ENCODE peak calls at places on chromosomes 12 and 14, in five cellular contexts. T is ovary, A is endothelial cell of umbilical vein, G is heart left ventricle, V is upper lobe of right lung. Q is an unnamed sample.

GRCh38 chr14:93965287-93965821 is 11.0 kb downstream of the ASB2 start:
- DNase-seq in T (no peak), A (no peak), G (no peak), V (no peak), Q (no peak)

GRCh38 chr12:24244801-24245200 is 295.3 kb upstream of the SOX5 start:
- DNase-seq in T (no peak), A (no peak), G (no peak), V (no peak), Q (no peak)

GRCh38 chr12:10182662-10183061 is 3.8 kb downstream of the TMEM52B start:
- DNase-seq in T (no peak), A (no peak), G (no peak), V (no peak), Q (no peak)

GRCh38 chr14:106586098-106586704 is 1059.8 kb downstream of the TMEM121 start:
- DNase-seq in T (no peak), A (no peak), G (no peak), V (peak; percentile 69), Q (no peak)

GRCh38 chr14:36975834-36976233 is 196.6 kb downstream of the SLC25A21 start:
- DNase-seq in T (no peak), A (no peak), G (no peak), V (no peak), Q (no peak)

GRCh38 chr14:76514599-76514998 is 138.7 kb downstream of the ESRRB start:
- DNase-seq in T (no peak), A (peak; percentile 16), G (no peak), V (peak; percentile 37), Q (no peak)

GRCh38 chr14:32709072-32709471 is 229.6 kb upstream of the NPAS3 start:
- DNase-seq in T (no peak), A (peak; percentile 49), G (peak; percentile 32), V (no peak), Q (no peak)

GRCh38 chr14:96805906-96806305 is 8.7 kb downstream of the VRK1 start:
- DNase-seq in T (no peak), A (no peak), G (no peak), V (no peak), Q (no peak)

GRCh38 chr14:89324501-89325298 is 92.3 kb downstream of the FOXN3 start:
- DNase-seq in T (no peak), A (no peak), G (no peak), V (no peak), Q (no peak)

GRCh38 chr14:89417469-89418225 is 614 bp upstream of the FOXN3 start:
- DNase-seq in T (peak; percentile 70), A (peak; percentile 49), G (peak; percentile 65), V (peak; percentile 86), Q (peak; percentile 77)

GRCh38 chr12:87266305-87266704 is 762.9 kb downstream of the C12orf50 start:
- DNase-seq in T (no peak), A (no peak), G (no peak), V (no peak), Q (no peak)
- TF ChIP-seq CTCF in T (no peak), A (no peak), G (no peak), V (no peak), Q (peak; percentile 27)

GRCh38 chr12:93166891-93167307 is 210.8 kb upstream of the NUDT4 start:
- DNase-seq in T (no peak), A (no peak), G (no peak), V (no peak), Q (no peak)
- H3K4me3 ChIP-seq in T (no peak overlapping the region), A (no peak overlapping the region), G (no peak overlapping the region), V (no peak overlapping the region), Q (no peak overlapping the region)

GRCh38 chr12:1827806-1828805 is 7.7 kb downstream of the LRTM2 start:
- DNase-seq in T (no peak), A (no peak), G (peak; percentile 22), V (no peak), Q (peak; percentile 73)

GRCh38 chr12:1825382-1826102 is 5.2 kb downstream of the LRTM2 start:
- DNase-seq in T (no peak), A (no peak), G (no peak), V (no peak), Q (no peak)

GRCh38 chr12:1826867-1827705 is 6.7 kb downstream of the LRTM2 start:
- DNase-seq in T (no peak), A (no peak), G (peak; percentile 18), V (no peak), Q (peak; percentile 70)

GRCh38 chr12:1828863-1829262 is 8.5 kb downstream of the LRTM2 start:
- DNase-seq in T (no peak), A (no peak), G (no peak), V (no peak), Q (peak; percentile 49)

DNA sequence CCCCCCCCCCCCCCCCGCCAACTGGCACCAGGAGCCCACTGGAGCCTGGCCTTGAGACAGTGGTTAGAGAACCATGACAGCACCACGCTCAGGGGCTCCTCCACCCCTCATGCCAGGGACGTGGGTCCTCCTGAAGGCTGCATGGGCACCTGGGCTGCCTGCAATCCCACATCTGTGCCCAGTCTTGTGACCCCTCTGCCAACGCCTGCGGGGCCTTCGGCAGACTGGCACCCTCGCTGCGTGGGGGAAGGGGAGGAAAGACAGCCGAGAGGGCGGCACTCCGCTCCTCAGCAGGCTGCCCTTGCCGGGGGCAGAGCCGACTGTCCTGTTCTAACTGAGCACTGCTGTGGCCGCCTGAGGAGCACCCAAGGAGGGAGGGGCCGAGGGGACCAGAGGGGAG is 6.0 kb downstream of the LRTM2 start:
- DNase-seq in T (no peak), A (no peak), G (peak; percentile 13), V (no peak), Q (no peak)
- H3K27me3 ChIP-seq in T (no peaks in the 10 kb centered on the region), A (peaks cover 13% of the 10 kb centered on the region), G (peaks cover 81% of the 10 kb centered on the region), V (peaks cover 50% of the 10 kb centered on the region), Q (peaks cover 50% of the 10 kb centered on the region)

GRCh38 chr12:121468451-121468850 is 68.5 kb downstream of the RNF34 start:
- DNase-seq in T (no peak), A (no peak), G (no peak), V (no peak), Q (no peak)

GRCh38 chr12:121467638-121468403 is 67.9 kb downstream of the RNF34 start:
- DNase-seq in T (peak; percentile 66), A (peak; percentile 18), G (no peak), V (peak; percentile 81), Q (no peak)

GRCh38 chr12:121466800-121467637 is 67.1 kb downstream of the RNF34 start:
- DNase-seq in T (peak; percentile 86), A (peak; percentile 87), G (peak; percentile 93), V (peak; percentile 96), Q (peak; percentile 81)

GRCh38 chr12:121464331-121464730 is 64.4 kb downstream of the RNF34 start:
- DNase-seq in T (no peak), A (no peak), G (no peak), V (no peak), Q (no peak)

DNA sequence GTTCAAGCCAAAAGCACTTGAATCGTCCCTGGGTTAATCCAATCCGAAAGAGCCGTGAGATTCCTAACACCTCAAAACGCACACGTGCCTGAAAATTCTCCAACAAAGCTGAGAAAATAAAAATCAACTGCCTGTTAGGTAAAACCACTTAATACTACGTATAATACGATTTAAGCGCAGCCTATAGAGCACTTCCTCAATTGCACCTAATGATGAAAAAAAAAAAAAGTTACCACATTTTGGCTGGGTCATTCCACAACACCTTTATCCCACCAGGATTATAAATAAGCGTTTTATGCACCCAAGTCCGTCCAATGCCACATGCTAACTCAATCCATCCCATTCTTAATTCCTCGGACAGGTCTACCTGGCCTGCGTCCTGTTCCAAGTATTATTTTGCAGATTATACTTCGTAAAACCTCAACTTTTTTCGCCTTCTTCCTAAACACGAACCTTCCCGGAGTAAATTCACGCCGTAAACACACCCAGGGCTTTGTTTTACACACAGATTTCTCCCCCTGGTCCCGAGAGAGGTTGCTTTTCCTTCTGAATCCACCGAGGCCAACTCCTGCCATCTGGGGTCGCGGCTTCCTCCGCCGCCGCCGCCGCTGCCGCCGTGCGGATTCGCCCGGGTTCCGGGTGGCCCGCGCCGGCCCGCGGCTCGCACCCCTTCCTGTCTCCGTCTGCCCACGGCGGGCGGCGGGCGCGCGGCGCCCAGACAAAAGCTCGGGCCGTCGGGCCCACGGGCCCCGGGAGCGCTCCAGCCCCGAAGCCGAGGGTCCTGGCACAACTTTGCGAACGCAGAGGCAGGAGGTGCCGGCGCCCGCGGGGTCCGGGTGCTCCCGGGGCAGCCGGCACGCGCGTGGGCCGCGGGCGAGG is 66.2 kb downstream of the RNF34 start:
- DNase-seq in T (peak; percentile 51), A (peak; percentile 29), G (peak; percentile 31), V (peak; percentile 71), Q (no peak)
- TF ChIP-seq CTCF in T (no peak), A (no peak), G (no peak), V (no peak), Q (no peak)

GRCh38 chr14:24817638-24818053 is 183.7 kb upstream of the GZMB start:
- DNase-seq in T (no peak), A (no peak), G (no peak), V (no peak), Q (no peak)

GRCh38 chr14:24816929-24817637 is 183.1 kb upstream of the GZMB start:
- DNase-seq in T (no peak), A (no peak), G (peak; percentile 43), V (no peak), Q (no peak)

GRCh38 chr14:24816011-24816928 is 182.3 kb upstream of the GZMB start:
- DNase-seq in T (no peak), A (no peak), G (peak; percentile 50), V (no peak), Q (no peak)

GRCh38 chr14:24818823-24819341 is 184.9 kb upstream of the GZMB start:
- DNase-seq in T (no peak), A (no peak), G (no peak), V (no peak), Q (no peak)

DNA sequence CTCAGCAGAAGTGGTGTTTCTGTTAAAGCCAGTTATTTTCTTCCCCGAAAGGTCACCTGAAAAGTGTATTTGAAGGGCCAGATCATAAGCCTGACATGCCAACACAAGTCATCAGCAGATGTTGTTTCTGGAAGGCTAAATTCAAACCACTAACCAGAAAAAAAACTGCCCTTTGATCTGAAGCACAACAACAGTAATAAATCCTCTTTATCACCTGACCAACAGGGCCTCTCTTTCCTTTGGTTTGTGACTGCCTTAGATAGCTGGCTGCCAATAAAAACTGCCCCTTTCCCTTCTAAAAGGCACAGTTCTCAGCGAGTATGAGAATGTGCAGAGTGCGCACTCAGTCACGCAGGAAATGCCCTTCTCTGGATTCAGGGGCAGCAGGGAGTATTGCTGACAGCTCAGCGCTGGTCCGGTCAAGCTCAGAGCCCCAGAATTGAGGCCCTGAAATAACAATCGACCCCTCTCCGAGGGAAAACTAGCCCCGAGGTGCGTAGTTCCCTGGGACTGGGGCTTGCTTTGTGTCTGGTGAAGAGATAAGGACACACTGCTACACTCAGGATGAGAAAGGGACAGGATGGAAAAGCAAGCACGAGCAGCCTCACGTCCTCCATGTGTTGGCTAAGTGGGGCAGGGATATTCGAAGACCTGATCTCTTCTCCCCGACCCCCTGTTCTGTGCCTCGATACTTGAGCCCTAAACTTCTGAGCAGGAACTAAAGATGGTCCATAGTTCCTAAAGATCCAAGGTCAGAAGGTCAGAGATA is 184.2 kb upstream of the GZMB start:
- DNase-seq in T (no peak), A (peak; percentile 64), G (no peak), V (no peak), Q (no peak)
- H3K4me3 ChIP-seq in T (no peak overlapping the region), A (no peak overlapping the region), G (no peak overlapping the region), V (no peak overlapping the region), Q (no peak overlapping the region)

Q was measured in RWPE2.